ENCODE peak calls at places on chromosomes 13 and 19, in six cellular contexts. S is H54, V is breast epithelium, I is IMR-90, C is heart left ventricle, Q is transverse colon. K is an unnamed sample.

GRCh38 chr13:99778500-99778899 is 193.1 kb downstream of the ZIC5 start:
- DNase-seq in S (no peak), V (no peak), I (no peak), C (no peak), Q (no peak), K (no peak)

GRCh38 chr19:52601025-52601973 is 31.2 kb downstream of the ZNF701 start:
- DNase-seq in S (peak), V (peak), I (peak), C (peak), Q (peak), K (peak)

GRCh38 chr13:30108913-30109237 is 198.5 kb downstream of the KATNAL1 start:
- DNase-seq in S (no peak), V (peak), I (no peak), C (no peak), Q (peak), K (no peak)

GRCh38 chr19:1087813-1088418 is 7.3 kb downstream of the POLR2E start:
- DNase-seq in S (no peak), V (no peak), I (no peak), C (peak), Q (peak), K (no peak)

GRCh38 chr13:101881593-101881992 is 429.1 kb downstream of the ITGBL1 start:
- DNase-seq in S (no peak), V (no peak), I (no peak), C (no peak), Q (no peak), K (no peak)

GRCh38 chr13:72113070-72113469 is 246.1 kb upstream of the DACH1 start:
- DNase-seq in S (no peak), V (no peak), I (no peak), C (no peak), Q (no peak), K (no peak)

GRCh38 chr13:25204843-25205242 is 32.8 kb upstream of the AMER2 start:
- DNase-seq in S (no peak), V (no peak), I (no peak), C (no peak), Q (no peak), K (no peak)

GRCh38 chr13:44519642-44520041 is 56.5 kb downstream of the TSC22D1 start:
- DNase-seq in S (no peak), V (no peak), I (no peak), C (no peak), Q (no peak), K (no peak)

GRCh38 chr19:35459414-35460082 is 11.5 kb downstream of the FFAR2 start:
- DNase-seq in S (no peak), V (no peak), I (no peak), C (no peak), Q (peak), K (peak)

GRCh38 chr19:45506246-45506990 is 861 bp upstream of the VASP start:
- DNase-seq in S (peak), V (peak), I (peak), C (peak), Q (peak), K (peak)

GRCh38 chr13:19794552-19795143 is 11.9 kb upstream of the PSPC1 start:
- DNase-seq in S (no peak), V (no peak), I (no peak), C (no peak), Q (no peak), K (no peak)

GRCh38 chr13:59568306-59568705 is 595.4 kb downstream of the DIAPH3 start:
- DNase-seq in S (no peak), V (no peak), I (no peak), C (no peak), Q (no peak), K (no peak)

GRCh38 chr19:48182434-48182833 is 12.0 kb downstream of the ZSWIM9 start:
- DNase-seq in S (no peak), V (no peak), I (no peak), C (no peak), Q (no peak), K (no peak)

GRCh38 chr13:40215747-40216146 is 450.7 kb downstream of the FOXO1 start:
- DNase-seq in S (no peak), V (no peak), I (no peak), C (no peak), Q (no peak), K (no peak)

GRCh38 chr13:28679628-28680027 is 20.7 kb downstream of the POMP start:
- DNase-seq in S (no peak), V (no peak), I (peak), C (no peak), Q (no peak), K (no peak)

GRCh38 chr13:83372786-83373185 is 509.5 kb downstream of the SLITRK1 start:
- DNase-seq in S (no peak), V (no peak), I (peak), C (no peak), Q (no peak), K (no peak)

GRCh38 chr13:36685912-36686311 is 12.1 kb downstream of the SERTM1 start:
- DNase-seq in S (no peak), V (no peak), I (peak), C (no peak), Q (no peak), K (no peak)

GRCh38 chr13:35723820-35724219 is 247.3 kb upstream of the MAB21L1 start:
- DNase-seq in S (no peak), V (no peak), I (peak), C (peak), Q (no peak), K (peak)

DNA sequence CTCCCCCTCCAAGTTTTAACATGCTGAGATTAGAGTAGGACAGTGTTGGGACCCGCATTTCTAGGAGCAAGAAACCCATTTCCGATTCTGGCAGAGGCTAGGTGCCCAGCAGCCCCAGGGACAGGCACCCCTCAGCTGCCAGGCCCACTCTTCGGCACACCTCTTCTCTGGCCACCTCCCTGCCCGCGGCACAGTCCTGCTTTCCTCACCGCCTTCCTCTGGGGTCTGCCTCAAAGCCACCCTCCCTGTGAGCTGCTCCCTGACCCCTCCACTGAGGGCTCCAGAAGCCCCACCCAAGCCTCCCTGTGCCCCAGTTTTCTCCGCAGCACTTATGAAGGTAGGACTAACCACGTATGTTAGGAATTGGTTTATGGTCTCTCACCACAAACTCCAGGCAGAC is 79.9 kb downstream of the STK24 start:
- DNase-seq in S (no peak), V (no peak), I (no peak), C (no peak), Q (no peak), K (no peak)
- TF ChIP-seq POLR2A in S (no peak), V (no peak), I (no peak), C (no peak), Q (no peak), K (no peak)

DNA sequence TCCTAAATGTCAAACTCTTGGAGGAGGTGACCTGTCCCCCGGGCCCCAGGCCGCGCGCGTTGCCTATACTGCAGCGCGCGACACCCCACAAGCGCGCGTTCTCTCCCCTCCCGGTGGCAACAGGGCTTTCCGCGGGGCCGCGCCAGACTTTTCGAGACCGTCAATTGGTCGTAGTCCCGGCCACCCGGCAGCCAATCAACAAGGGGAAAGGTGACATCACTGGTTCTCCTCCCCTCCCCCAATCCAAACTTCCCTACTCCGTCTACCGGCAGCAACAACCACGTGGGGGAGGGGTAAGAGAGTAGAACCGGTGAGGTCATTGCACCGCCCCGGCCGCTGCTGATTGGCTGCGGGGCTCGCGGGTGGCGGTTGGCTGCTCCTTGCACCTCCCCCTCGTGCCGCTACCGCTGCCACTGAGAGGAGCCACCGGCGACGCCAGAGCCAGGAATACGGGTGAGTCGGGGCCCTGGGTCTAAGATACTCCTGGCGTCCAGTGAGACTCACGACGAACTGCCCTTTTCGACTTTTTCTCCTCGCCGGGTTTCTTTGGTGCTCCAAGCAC is 829 bp upstream of the CIC start:
- DNase-seq in S (peak), V (peak), I (peak), C (peak), Q (peak), K (peak)
- TF ChIP-seq POLR2A in S (peak), V (peak), I (peak), C (peak), Q (peak), K (peak)

DNA sequence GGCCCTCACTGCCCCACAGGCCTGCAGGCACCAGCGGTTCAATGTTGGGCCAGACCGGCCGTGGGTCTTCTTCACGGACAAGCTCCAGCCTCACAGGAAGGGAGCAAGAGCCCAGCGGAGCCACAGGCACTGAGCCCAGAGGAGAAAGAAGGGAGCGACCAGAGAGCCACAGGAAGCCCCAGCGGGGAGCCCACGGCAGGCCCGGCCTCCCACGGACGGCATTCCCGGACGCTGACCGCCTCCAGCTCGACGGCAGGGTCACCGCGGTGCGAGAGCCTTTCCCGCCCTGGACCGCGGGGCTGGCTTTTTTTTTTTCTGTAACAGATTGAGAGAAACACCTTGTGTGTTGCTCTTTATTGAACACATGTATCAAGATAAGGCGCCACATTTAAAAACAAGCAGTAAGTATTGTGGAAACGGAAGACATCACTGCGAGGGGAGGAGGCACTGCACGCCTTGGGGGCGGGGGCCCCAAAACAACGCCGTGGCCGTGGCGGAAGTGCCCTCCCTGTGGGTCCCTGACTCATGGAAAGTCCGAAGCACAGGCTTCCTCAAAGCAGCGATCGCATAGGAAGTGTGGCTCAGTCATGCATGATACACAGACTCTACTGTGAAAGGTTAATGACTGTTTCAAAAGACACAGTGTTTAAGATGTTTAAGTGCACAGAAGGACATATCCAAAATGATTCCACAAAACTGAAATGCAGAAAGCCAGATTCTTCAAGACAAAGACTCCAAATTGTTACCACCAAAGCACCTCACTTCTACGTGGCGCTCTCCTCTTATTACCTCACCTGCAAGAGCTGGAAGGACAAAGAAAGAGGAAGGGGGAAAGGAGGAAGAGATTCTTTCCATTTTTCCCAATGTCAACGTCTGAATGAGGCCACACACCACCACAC is 3.5 kb downstream of the RASA3 start:
- DNase-seq in S (peak), V (no peak), I (peak), C (peak), Q (peak), K (no peak)
- TF ChIP-seq POLR2A in S (no peak), V (no peak), I (peak), C (peak), Q (peak), K (no peak)

DNA sequence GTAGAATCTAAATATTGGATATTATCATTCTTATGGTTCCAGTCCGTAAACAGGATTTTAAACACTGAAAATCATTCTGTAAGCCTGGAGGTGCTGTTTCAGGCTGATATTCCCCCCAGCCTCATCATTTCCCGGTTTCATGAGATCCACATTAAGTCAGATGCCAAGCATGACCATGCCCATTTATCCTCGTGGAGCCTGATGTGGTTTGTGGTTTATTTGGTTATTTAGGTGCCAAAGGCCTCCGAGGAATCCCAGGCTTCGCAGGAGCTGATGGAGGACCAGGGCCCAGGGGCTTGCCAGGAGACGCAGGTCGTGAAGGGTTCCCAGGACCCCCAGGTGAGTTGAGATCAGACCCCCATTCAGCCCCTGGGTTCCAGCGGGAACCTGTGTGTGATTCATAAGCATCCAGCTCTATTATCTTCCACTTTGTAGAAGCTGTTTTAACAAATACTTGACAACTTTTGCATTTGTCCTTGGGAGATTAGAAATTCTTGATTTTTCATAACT is 92.5 kb downstream of the RAB20 start:
- DNase-seq in S (no peak), V (no peak), I (no peak), C (no peak), Q (no peak), K (no peak)
- TF ChIP-seq POLR2A in S (no peak), V (no peak), I (no peak), C (no peak), Q (no peak), K (no peak)

DNA sequence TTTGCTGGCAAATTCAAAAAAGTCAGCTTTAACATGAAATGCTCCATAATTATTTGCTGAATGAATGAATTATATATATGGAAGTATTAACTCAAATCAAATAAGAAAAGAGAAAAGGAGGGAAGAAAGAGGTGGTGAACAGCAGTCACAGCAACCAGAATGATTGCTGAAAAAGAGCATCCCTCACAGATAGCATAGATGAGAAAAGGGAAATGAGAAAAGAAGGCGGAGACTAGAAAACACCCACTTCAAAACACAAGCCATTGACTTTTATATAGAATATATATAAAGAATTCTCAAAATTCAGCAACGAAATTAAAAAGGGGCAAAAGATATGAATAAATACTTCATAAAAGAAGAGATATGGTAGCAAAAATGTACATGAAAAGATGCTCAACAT is 75.2 kb downstream of the CAB39L start:
- DNase-seq in S (no peak), V (no peak), I (no peak), C (no peak), Q (no peak), K (no peak)
- TF ChIP-seq POLR2A in S (no peak), V (no peak), I (no peak), C (no peak), Q (no peak), K (no peak)

GRCh38 chr13:71015021-71015420 is 852.0 kb downstream of the DACH1 start:
- DNase-seq in S (no peak), V (no peak), I (no peak), C (no peak), Q (no peak), K (no peak)
- TF ChIP-seq POLR2A in S (no peak), V (no peak), I (no peak), C (no peak), Q (no peak), K (no peak)

DNA sequence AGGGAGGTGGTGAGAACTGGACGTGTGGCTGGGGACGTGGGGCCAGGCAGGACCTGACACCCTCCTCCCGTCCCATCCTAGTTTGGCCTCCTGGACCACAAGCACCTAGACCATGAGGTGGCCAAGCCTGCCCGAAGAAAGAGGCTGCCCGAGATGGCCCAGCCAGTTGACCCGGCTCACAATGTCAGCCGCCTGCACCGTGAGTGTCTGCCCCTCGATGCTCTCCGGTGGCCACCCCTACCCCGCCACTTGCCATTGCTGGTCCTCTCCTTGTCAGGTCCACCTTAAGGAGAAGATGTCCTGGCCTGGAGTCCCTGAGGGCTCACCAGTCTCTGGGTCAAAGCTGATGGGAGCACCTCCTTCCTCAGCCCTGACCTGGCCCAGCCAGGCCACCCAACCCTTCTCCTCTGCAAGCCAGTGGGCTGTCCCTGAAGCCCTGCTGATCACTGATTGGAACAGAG is 2.2 kb downstream of the ANGPTL4 start:
- DNase-seq in S (peak), V (no peak), I (no peak), C (no peak), Q (no peak), K (no peak)
- TF ChIP-seq POLR2A in S (no peak), V (no peak), I (peak), C (no peak), Q (no peak), K (no peak)

DNA sequence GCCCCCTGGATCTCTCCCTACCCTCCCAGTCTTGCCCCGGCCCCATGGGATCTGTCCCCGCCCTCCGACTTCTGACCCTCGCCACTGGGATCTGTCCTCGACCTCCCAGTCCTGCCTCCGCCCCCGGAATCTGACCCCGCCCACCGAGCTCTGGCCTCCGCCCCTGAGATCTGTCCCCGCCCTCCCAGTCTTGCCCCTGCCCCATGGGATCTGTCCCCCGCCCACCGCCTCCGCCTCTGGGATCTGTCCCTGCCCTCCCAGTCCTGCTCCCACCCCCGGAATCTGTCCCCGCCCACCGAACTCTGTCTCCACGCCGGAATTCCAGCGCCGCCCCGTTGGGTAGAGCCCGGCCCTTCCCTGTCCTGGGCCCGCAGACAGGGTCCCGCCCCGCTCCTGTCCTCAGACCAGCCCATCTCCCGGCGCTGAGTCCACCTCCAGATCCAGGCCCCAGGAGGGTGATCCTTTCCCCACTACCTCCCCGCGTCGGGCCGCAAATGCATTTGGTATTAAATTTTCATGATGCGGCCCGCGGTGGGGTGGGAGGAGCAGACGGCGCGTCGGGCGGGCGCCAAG is 1.6 kb upstream of the SLC17A7 start:
- DNase-seq in S (peak), V (peak), I (peak), C (peak), Q (peak), K (peak)
- TF ChIP-seq POLR2A in S (peak), V (no peak), I (no peak), C (peak), Q (peak), K (no peak)